ENCODE peak calls at places on chromosome X, in seven cellular contexts. A is fibroblast of mammary gland, T is T-helper 22 cell, J is HepG2, R is ACHN, Y is HFF-Myc, F is T-cell. Z is an unnamed sample.

GRCh38 chrX:115339441-115340025 is 50.0 kb downstream of the LUZP4 start:
- DNase-seq in A (peak; percentile 76), Y (no peak), F (no peak), T (no peak), R (no peak), J (no peak), Z (no peak)

GRCh38 chrX:152819732-152820131 is 10.8 kb downstream of the CETN2 start:
- DNase-seq in Y (no peak), T (no peak), R (no peak), A (peak; percentile 75), J (no peak), F (no peak), Z (no peak)

GRCh38 chrX:23782455-23782854 is 518 bp upstream of the SAT1 start:
- DNase-seq in R (no peak), J (peak; percentile 58), A (peak; percentile 25), T (no peak), Y (no peak), F (no peak), Z (no peak)

GRCh38 chrX:14591976-14592375 is 62.6 kb downstream of the GLRA2 start:
- DNase-seq in A (peak; percentile 36), R (no peak), F (no peak), Y (no peak), T (no peak), J (no peak), Z (no peak)

GRCh38 chrX:96372313-96373046 is 312.2 kb upstream of the DIAPH2 start:
- DNase-seq in R (peak; percentile 31), Y (no peak), A (peak; percentile 75), T (no peak), J (peak; percentile 27), F (no peak), Z (peak; percentile 0)

GRCh38 chrX:140975472-140975871 is 26.9 kb upstream of the SPANXB1 start:
- DNase-seq in Y (no peak), T (no peak), A (no peak), F (no peak), J (no peak), R (no peak), Z (no peak)

GRCh38 chrX:29903365-29903764 is 312.0 kb upstream of the MAGEB2 start:
- DNase-seq in R (peak; percentile 2), A (peak; percentile 6), J (no peak), F (no peak), Y (no peak), T (no peak), Z (no peak)

GRCh38 chrX:118802857-118803256 is 20.8 kb upstream of the ZCCHC12 start:
- DNase-seq in Y (no peak), T (no peak), A (peak; percentile 58), F (no peak), R (no peak), J (no peak), Z (no peak)

GRCh38 chrX:134026732-134027311 is 41.4 kb upstream of the GPC3 start:
- DNase-seq in J (peak; percentile 84), A (peak; percentile 49), T (no peak), F (no peak), Y (no peak), R (peak; percentile 16), Z (peak; percentile 10)

GRCh38 chrX:74293343-74293946 is 10.5 kb upstream of the ZCCHC13 start:
- DNase-seq in T (peak; percentile 52), F (peak; percentile 36), R (peak; percentile 69), A (peak; percentile 75), J (peak; percentile 52), Y (no peak), Z (peak; percentile 76)

GRCh38 chrX:53077207-53078197 is 4.7 kb upstream of the TSPYL2 start:
- DNase-seq in T (no peak), F (no peak), R (no peak), J (no peak), Y (no peak), A (no peak), Z (no peak)

GRCh38 chrX:68824152-68824433 is 4.7 kb upstream of the EFNB1 start:
- DNase-seq in T (no peak), R (no peak), Y (no peak), J (no peak), A (no peak), F (no peak), Z (no peak)

GRCh38 chrX:144946696-144947095 is 300.6 kb upstream of the SPANXN1 start:
- DNase-seq in F (no peak), A (peak; percentile 61), Y (no peak), T (no peak), J (no peak), R (no peak), Z (no peak)

GRCh38 chrX:17521871-17522693 is 147.1 kb downstream of the NHS start:
- DNase-seq in F (no peak), J (no peak), T (no peak), A (peak; percentile 61), Y (peak; percentile 36), R (peak; percentile 40), Z (peak; percentile 24)

GRCh38 chrX:13649823-13650222 is 3.1 kb upstream of the TCEANC start:
- DNase-seq in Y (peak; percentile 25), A (peak; percentile 71), J (no peak), F (no peak), R (no peak), T (no peak), Z (no peak)

GRCh38 chrX:72305286-72306084 is at the start of gene CITED1:
- DNase-seq in Y (no peak), F (no peak), R (no peak), J (no peak), A (no peak), T (no peak), Z (no peak)

GRCh38 chrX:150767475-150768131 is 74.4 kb downstream of the MTMR1 start:
- DNase-seq in J (no peak), F (no peak), A (peak; percentile 93), T (no peak), R (no peak), Y (peak; percentile 30), Z (peak; percentile 19)

GRCh38 chrX:14616876-14617275 is 87.5 kb downstream of the GLRA2 start:
- DNase-seq in F (no peak), J (no peak), T (no peak), R (no peak), Y (no peak), A (peak; percentile 38), Z (no peak)

GRCh38 chrX:129523076-129524055 is at the start of gene SMARCA1:
- DNase-seq in A (peak; percentile 44), F (peak; percentile 3), J (peak; percentile 65), Y (no peak), T (no peak), R (peak; percentile 51), Z (peak; percentile 28)

GRCh38 chrX:136780738-136781137 is at the start of gene ARHGEF6:
- DNase-seq in Y (no peak), R (no peak), F (peak; percentile 8), A (no peak), T (no peak), J (no peak), Z (no peak)

GRCh38 chrX:34656842-34657780 is at the start of gene TMEM47:
- DNase-seq in Y (no peak), F (no peak), R (peak; percentile 70), A (peak; percentile 58), J (no peak), T (no peak), Z (peak; percentile 28)

GRCh38 chrX:47380268-47380667 is 9.9 kb downstream of the ZNF157 start:
- DNase-seq in A (peak; percentile 15), J (peak; percentile 19), R (no peak), T (peak; percentile 70), Y (no peak), F (peak; percentile 65), Z (no peak)

GRCh38 chrX:132636080-132636479 is 147.2 kb upstream of the MBNL3 start:
- DNase-seq in F (no peak), Y (no peak), R (peak; percentile 0), T (no peak), A (peak; percentile 12), J (no peak), Z (no peak)